ENCODE peak calls at places on chromosome 7, in five cellular contexts. One of them, this sample, is unnamed.

GRCh38 chr7:149741629-149742028 is 31.8 kb downstream of the ZNF467 start:
- DNase-seq in HL-60: no peak
- DNase-seq in GM23338: no peak
- DNase-seq in breast epithelium: no peak
- DNase-seq in K562: no peak
- DNase-seq in this sample: no peak

GRCh38 chr7:47458057-47458456 is 123.9 kb downstream of the TNS3 start:
- DNase-seq in breast epithelium: no peak
- DNase-seq in HL-60: no peak
- DNase-seq in GM23338: no peak
- DNase-seq in K562: no peak
- DNase-seq in this sample: no peak

GRCh38 chr7:7770228-7770627 is 51.8 kb upstream of the RPA3 start:
- DNase-seq in breast epithelium: no peak
- DNase-seq in GM23338: no peak
- DNase-seq in HL-60: no peak
- DNase-seq in K562: no peak
- DNase-seq in this sample: no peak

GRCh38 chr7:142909921-142910521 is 23.5 kb downstream of the TRPV5 start:
- DNase-seq in GM23338: no peak
- DNase-seq in breast epithelium: no peak
- DNase-seq in HL-60: no peak
- DNase-seq in K562: no peak
- DNase-seq in this sample: no peak

GRCh38 chr7:65475734-65476319 is 102.2 kb downstream of the ZNF92 start:
- DNase-seq in GM23338: no peak
- DNase-seq in breast epithelium: peak; percentile 62
- DNase-seq in K562: no peak
- DNase-seq in HL-60: no peak
- DNase-seq in this sample: no peak

GRCh38 chr7:83475403-83475802 is 173.5 kb downstream of the SEMA3E start:
- DNase-seq in breast epithelium: no peak
- DNase-seq in HL-60: no peak
- DNase-seq in K562: no peak
- DNase-seq in GM23338: peak; percentile 84
- DNase-seq in this sample: no peak

GRCh38 chr7:38542156-38542555 is 89.0 kb downstream of the AMPH start:
- DNase-seq in breast epithelium: no peak
- DNase-seq in HL-60: no peak
- DNase-seq in GM23338: no peak
- DNase-seq in K562: no peak
- DNase-seq in this sample: no peak

GRCh38 chr7:138962561-138963270 is 18.5 kb downstream of the KIAA1549 start:
- DNase-seq in breast epithelium: no peak
- DNase-seq in K562: no peak
- DNase-seq in HL-60: peak; percentile 18
- DNase-seq in GM23338: no peak
- DNase-seq in this sample: no peak

GRCh38 chr7:66181845-66182244 is 23.3 kb upstream of the TPST1 start:
- DNase-seq in GM23338: no peak
- DNase-seq in HL-60: no peak
- DNase-seq in K562: no peak
- DNase-seq in breast epithelium: no peak
- DNase-seq in this sample: no peak

GRCh38 chr7:91949221-91950009 is 8.8 kb downstream of the AKAP9 start:
- DNase-seq in HL-60: no peak
- DNase-seq in breast epithelium: no peak
- DNase-seq in GM23338: no peak
- DNase-seq in K562: no peak
- DNase-seq in this sample: no peak

GRCh38 chr7:100572281-100572948 is 1.3 kb downstream of the SAP25 start:
- DNase-seq in GM23338: no peak
- DNase-seq in HL-60: no peak
- DNase-seq in K562: no peak
- DNase-seq in breast epithelium: no peak
- DNase-seq in this sample: no peak

GRCh38 chr7:134307320-134307719 is 9.4 kb downstream of the SLC35B4 start:
- DNase-seq in HL-60: no peak
- DNase-seq in K562: no peak
- DNase-seq in GM23338: no peak
- DNase-seq in breast epithelium: no peak
- DNase-seq in this sample: no peak

GRCh38 chr7:131897016-131897789 is 340.8 kb upstream of the PODXL start:
- DNase-seq in K562: no peak
- DNase-seq in GM23338: peak; percentile 42
- DNase-seq in HL-60: no peak
- DNase-seq in breast epithelium: no peak
- DNase-seq in this sample: no peak

GRCh38 chr7:19982841-19983835 is 209.7 kb upstream of the TMEM196 start:
- DNase-seq in HL-60: no peak
- DNase-seq in GM23338: peak; percentile 87
- DNase-seq in breast epithelium: no peak
- DNase-seq in K562: no peak
- DNase-seq in this sample: peak; percentile 9

GRCh38 chr7:39683216-39683845 is 60.0 kb downstream of the RALA start:
- DNase-seq in K562: no peak
- DNase-seq in breast epithelium: no peak
- DNase-seq in GM23338: no peak
- DNase-seq in HL-60: no peak
- DNase-seq in this sample: no peak

GRCh38 chr7:134470864-134471263 is 12.0 kb upstream of the AKR1B1 start:
- DNase-seq in GM23338: no peak
- DNase-seq in breast epithelium: no peak
- DNase-seq in HL-60: no peak
- DNase-seq in K562: no peak
- DNase-seq in this sample: no peak

GRCh38 chr7:155676052-155676451 is 31.6 kb downstream of the RBM33 start:
- DNase-seq in K562: no peak
- DNase-seq in breast epithelium: no peak
- DNase-seq in GM23338: no peak
- DNase-seq in HL-60: no peak
- DNase-seq in this sample: no peak

GRCh38 chr7:130227883-130228575 is 20.4 kb downstream of the SSMEM1 start:
- DNase-seq in GM23338: no peak
- DNase-seq in HL-60: no peak
- DNase-seq in breast epithelium: no peak
- DNase-seq in K562: no peak
- DNase-seq in this sample: no peak

GRCh38 chr7:93476491-93477344 is 97.8 kb downstream of the CALCR start:
- DNase-seq in K562: no peak
- DNase-seq in breast epithelium: no peak
- DNase-seq in GM23338: peak; percentile 90
- DNase-seq in HL-60: no peak
- DNase-seq in this sample: no peak

GRCh38 chr7:158589653-158590052 is 2.0 kb upstream of the PTPRN2 start:
- DNase-seq in HL-60: no peak
- DNase-seq in breast epithelium: no peak
- DNase-seq in K562: no peak
- DNase-seq in GM23338: no peak
- DNase-seq in this sample: no peak

GRCh38 chr7:98875501-98875900 is 2.8 kb upstream of the TRRAP start:
- DNase-seq in breast epithelium: no peak
- DNase-seq in GM23338: no peak
- DNase-seq in HL-60: no peak
- DNase-seq in K562: no peak
- DNase-seq in this sample: no peak

GRCh38 chr7:149310113-149310836 is 48.3 kb downstream of the ZNF783 start:
- DNase-seq in breast epithelium: no peak
- DNase-seq in HL-60: peak; percentile 12
- DNase-seq in GM23338: peak; percentile 83
- DNase-seq in K562: peak; percentile 75
- DNase-seq in this sample: no peak

GRCh38 chr7:91325731-91326130 is 61.5 kb downstream of the FZD1 start:
- DNase-seq in HL-60: no peak
- DNase-seq in GM23338: no peak
- DNase-seq in K562: no peak
- DNase-seq in breast epithelium: no peak
- DNase-seq in this sample: no peak

GRCh38 chr7:21547511-21547910 is 4.7 kb downstream of the DNAH11 start:
- DNase-seq in GM23338: no peak
- DNase-seq in HL-60: no peak
- DNase-seq in K562: no peak
- DNase-seq in breast epithelium: no peak
- DNase-seq in this sample: no peak

GRCh38 chr7:19101911-19102310 is 15.5 kb downstream of the TWIST1 start:
- DNase-seq in HL-60: no peak
- DNase-seq in K562: no peak
- DNase-seq in breast epithelium: no peak
- DNase-seq in GM23338: no peak
- DNase-seq in this sample: no peak

GRCh38 chr7:36135700-36136099 is 17.4 kb upstream of the EEPD1 start:
- DNase-seq in K562: no peak
- DNase-seq in HL-60: no peak
- DNase-seq in breast epithelium: no peak
- DNase-seq in GM23338: no peak
- DNase-seq in this sample: no peak

GRCh38 chr7:36138209-36138608 is 14.8 kb upstream of the EEPD1 start:
- DNase-seq in K562: no peak
- DNase-seq in GM23338: no peak
- DNase-seq in breast epithelium: no peak
- DNase-seq in HL-60: no peak
- DNase-seq in this sample: no peak

GRCh38 chr7:36141351-36141750 is 11.7 kb upstream of the EEPD1 start:
- DNase-seq in GM23338: no peak
- DNase-seq in breast epithelium: no peak
- DNase-seq in K562: no peak
- DNase-seq in HL-60: no peak
- DNase-seq in this sample: no peak

GRCh38 chr7:36137754-36138153 is 15.3 kb upstream of the EEPD1 start:
- DNase-seq in GM23338: no peak
- DNase-seq in K562: no peak
- DNase-seq in breast epithelium: no peak
- DNase-seq in HL-60: no peak
- DNase-seq in this sample: no peak

DNA sequence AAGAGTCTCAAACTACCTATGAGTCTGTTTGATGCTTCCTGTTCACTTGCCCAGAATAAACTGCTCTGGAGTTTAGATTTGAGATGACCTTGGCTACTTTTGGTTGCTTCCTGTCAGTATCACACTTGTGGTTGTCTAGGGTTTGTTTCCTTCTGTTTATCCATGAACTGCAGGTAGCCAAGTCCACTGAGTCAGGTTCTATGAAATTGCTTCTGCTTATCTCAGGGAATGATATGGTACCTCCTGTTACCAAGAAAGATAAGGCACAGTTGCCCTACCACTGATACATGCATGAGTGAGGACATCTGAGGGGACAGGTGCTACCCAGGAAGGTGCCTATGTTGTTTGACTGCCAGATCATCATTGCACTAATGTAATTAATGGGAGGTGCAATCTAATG is 15.8 kb upstream of the EEPD1 start:
- DNase-seq in HL-60: no peak
- DNase-seq in breast epithelium: no peak
- DNase-seq in GM23338: no peak
- DNase-seq in K562: no peak
- DNase-seq in this sample: no peak
- TF ChIP-seq POLR2AphosphoS5 in HL-60: no peak
- TF ChIP-seq POLR2AphosphoS5 in breast epithelium: no peak
- TF ChIP-seq POLR2AphosphoS5 in GM23338: no peak
- TF ChIP-seq POLR2AphosphoS5 in K562: no peak
- TF ChIP-seq POLR2AphosphoS5 in this sample: no peak

GRCh38 chr7:25864511-25864910 is 287.5 kb upstream of the NFE2L3 start:
- DNase-seq in breast epithelium: no peak
- DNase-seq in HL-60: no peak
- DNase-seq in GM23338: no peak
- DNase-seq in K562: no peak
- DNase-seq in this sample: no peak
- TF ChIP-seq POLR2AphosphoS5 in breast epithelium: no peak
- TF ChIP-seq POLR2AphosphoS5 in HL-60: no peak
- TF ChIP-seq POLR2AphosphoS5 in GM23338: no peak
- TF ChIP-seq POLR2AphosphoS5 in K562: no peak
- TF ChIP-seq POLR2AphosphoS5 in this sample: no peak

GRCh38 chr7:102872460-102872859 is 40.3 kb upstream of the LRRC17 start:
- DNase-seq in GM23338: no peak
- DNase-seq in K562: no peak
- DNase-seq in breast epithelium: no peak
- DNase-seq in HL-60: no peak
- DNase-seq in this sample: no peak
- TF ChIP-seq POLR2AphosphoS5 in GM23338: no peak
- TF ChIP-seq POLR2AphosphoS5 in K562: no peak
- TF ChIP-seq POLR2AphosphoS5 in breast epithelium: no peak
- TF ChIP-seq POLR2AphosphoS5 in HL-60: no peak
- TF ChIP-seq POLR2AphosphoS5 in this sample: no peak

GRCh38 chr7:745431-745980 is 18.4 kb upstream of the PRKAR1B start:
- DNase-seq in GM23338: no peak
- DNase-seq in HL-60: no peak
- DNase-seq in K562: no peak
- DNase-seq in breast epithelium: peak; percentile 43
- DNase-seq in this sample: no peak
- TF ChIP-seq POLR2AphosphoS5 in GM23338: no peak
- TF ChIP-seq POLR2AphosphoS5 in HL-60: peak; percentile 35
- TF ChIP-seq POLR2AphosphoS5 in K562: no peak
- TF ChIP-seq POLR2AphosphoS5 in breast epithelium: no peak
- TF ChIP-seq POLR2AphosphoS5 in this sample: no peak

GRCh38 chr7:106117767-106118544 is 5.8 kb upstream of the SYPL1 start:
- DNase-seq in breast epithelium: no peak
- DNase-seq in K562: no peak
- DNase-seq in GM23338: no peak
- DNase-seq in HL-60: no peak
- DNase-seq in this sample: no peak

GRCh38 chr7:106112972-106113421 is 885 bp upstream of the SYPL1 start:
- DNase-seq in GM23338: peak; percentile 17
- DNase-seq in breast epithelium: no peak
- DNase-seq in HL-60: no peak
- DNase-seq in K562: no peak
- DNase-seq in this sample: no peak

GRCh38 chr7:106112118-106112971 is at the start of gene SYPL1:
- DNase-seq in HL-60: peak; percentile 86
- DNase-seq in GM23338: peak; percentile 95
- DNase-seq in breast epithelium: peak; percentile 94
- DNase-seq in K562: peak; percentile 96
- DNase-seq in this sample: peak; percentile 92

GRCh38 chr7:106116162-106116704 is 4.1 kb upstream of the SYPL1 start:
- DNase-seq in HL-60: no peak
- DNase-seq in GM23338: no peak
- DNase-seq in breast epithelium: no peak
- DNase-seq in K562: no peak
- DNase-seq in this sample: no peak

GRCh38 chr7:106114735-106115383 is 2.7 kb upstream of the SYPL1 start:
- DNase-seq in HL-60: no peak
- DNase-seq in K562: no peak
- DNase-seq in GM23338: no peak
- DNase-seq in breast epithelium: no peak
- DNase-seq in this sample: no peak
- TF ChIP-seq POLR2AphosphoS5 in HL-60: no peak
- TF ChIP-seq POLR2AphosphoS5 in K562: no peak
- TF ChIP-seq POLR2AphosphoS5 in GM23338: no peak
- TF ChIP-seq POLR2AphosphoS5 in breast epithelium: no peak
- TF ChIP-seq POLR2AphosphoS5 in this sample: peak; percentile 11

This sample was measured in prostate gland.